ENCODE peak calls at places on chromosomes 13 and 19, in eight cellular contexts. W is lung, C is mammary epithelial cell, P is Panc1, S is brain microvascular endothelial cell, D is uterus, Z is tibial artery, T is esophagus muscularis mucosa. B is an unnamed sample.

GRCh38 chr19:42158926-42159325 is 26.7 kb upstream of the POU2F2 start:
- DNase-seq in W (no peak), C (no peak), P (no peak), S (no peak), D (no peak), Z (no peak), T (no peak), B (no peak)

GRCh38 chr19:17311455-17312248 is 2.3 kb downstream of the DDA1 start:
- DNase-seq in W (no peak), C (peak; percentile 77), P (no peak), S (peak; percentile 86), D (no peak), Z (no peak), T (no peak), B (peak; percentile 63)

GRCh38 chr13:114065926-114066774 is 66.3 kb downstream of the RASA3 start:
- DNase-seq in W (no peak), C (no peak), P (no peak), S (no peak), D (no peak), Z (no peak), T (no peak), B (no peak)

GRCh38 chr13:30088312-30088855 is 219.0 kb downstream of the KATNAL1 start:
- DNase-seq in W (no peak), C (no peak), P (no peak), S (no peak), D (no peak), Z (no peak), T (no peak), B (no peak)

GRCh38 chr19:33248954-33249613 is 23.4 kb upstream of the SLC7A10 start:
- DNase-seq in W (no peak), C (no peak), P (no peak), S (no peak), D (no peak), Z (no peak), T (no peak), B (no peak)

GRCh38 chr19:58480481-58480830 is 4.3 kb downstream of the ZNF446 start:
- DNase-seq in W (no peak), C (no peak), P (no peak), S (no peak), D (no peak), Z (no peak), T (no peak), B (no peak)

GRCh38 chr19:28631931-28632330 is 581.0 kb downstream of the UQCRFS1 start:
- DNase-seq in W (no peak), C (no peak), P (no peak), S (no peak), D (no peak), Z (no peak), T (no peak), B (no peak)

GRCh38 chr19:18775586-18776287 is 15.4 kb downstream of the COMP start:
- DNase-seq in W (no peak), C (no peak), P (no peak), S (peak; percentile 45), D (no peak), Z (no peak), T (no peak), B (no peak)

GRCh38 chr13:58542530-58542929 is 911.0 kb downstream of the PCDH17 start:
- DNase-seq in W (no peak), C (no peak), P (no peak), S (no peak), D (no peak), Z (no peak), T (no peak), B (no peak)

GRCh38 chr19:723247-723646 is 14.5 kb downstream of the PALM start:
- DNase-seq in W (no peak), C (no peak), P (no peak), S (no peak), D (no peak), Z (no peak), T (no peak), B (no peak)

GRCh38 chr19:53597023-53597422 is 34.8 kb upstream of the DPRX start:
- DNase-seq in W (no peak), C (peak; percentile 63), P (no peak), S (no peak), D (no peak), Z (no peak), T (no peak), B (no peak)

GRCh38 chr13:42370229-42370628 is 98.3 kb downstream of the AKAP11 start:
- DNase-seq in W (no peak), C (no peak), P (no peak), S (no peak), D (no peak), Z (no peak), T (no peak), B (no peak)

GRCh38 chr19:13079542-13079986 is 23.1 kb downstream of the LYL1 start:
- DNase-seq in W (no peak), C (no peak), P (no peak), S (no peak), D (peak; percentile 83), Z (no peak), T (no peak), B (no peak)

GRCh38 chr19:13961826-13962737 is 9.8 kb downstream of the DCAF15 start:
- DNase-seq in W (no peak), C (no peak), P (no peak), S (no peak), D (no peak), Z (no peak), T (no peak), B (no peak)

GRCh38 chr19:55353803-55354697 is 469 bp downstream of the COX6B2 start:
- DNase-seq in W (no peak), C (peak; percentile 60), P (no peak), S (peak; percentile 40), D (peak; percentile 65), Z (no peak), T (no peak), B (no peak)

GRCh38 chr19:10318807-10319426 is 3.1 kb upstream of the FDX2 start:
- DNase-seq in W (no peak), C (no peak), P (no peak), S (no peak), D (no peak), Z (no peak), T (no peak), B (no peak)

GRCh38 chr19:4367336-4367723 is 24.0 kb downstream of the MPND start:
- DNase-seq in W (no peak), C (no peak), P (no peak), S (no peak), D (no peak), Z (no peak), T (no peak), B (no peak)

GRCh38 chr19:50568321-50569022 is at the start of gene LRRC4B:
- DNase-seq in W (no peak), C (no peak), P (no peak), S (no peak), D (no peak), Z (no peak), T (no peak), B (no peak)

GRCh38 chr19:50567882-50568281 is 353 bp downstream of the LRRC4B start:
- DNase-seq in W (no peak), C (no peak), P (no peak), S (no peak), D (no peak), Z (no peak), T (no peak), B (no peak)

GRCh38 chr19:50569023-50569697 is 925 bp upstream of the LRRC4B start:
- DNase-seq in W (no peak), C (no peak), P (no peak), S (no peak), D (no peak), Z (no peak), T (no peak), B (no peak)

GRCh38 chr19:50570997-50571396 is 2.8 kb upstream of the LRRC4B start:
- DNase-seq in W (no peak), C (no peak), P (no peak), S (no peak), D (no peak), Z (no peak), T (no peak), B (no peak)

GRCh38 chr19:50569938-50570540 is 1.8 kb upstream of the LRRC4B start:
- DNase-seq in W (no peak), C (no peak), P (no peak), S (no peak), D (no peak), Z (no peak), T (no peak), B (no peak)
- H3K27me3 ChIP-seq in W (no peaks in the 10 kb centered on the region), C (peaks cover 19% of the 10 kb centered on the region), P (no peaks in the 10 kb centered on the region), S (peaks cover 16% of the 10 kb centered on the region), D (no peaks in the 10 kb centered on the region), Z (peaks cover 65% of the 10 kb centered on the region), T (peaks cover 75% of the 10 kb centered on the region), B (peaks cover 36% of the 10 kb centered on the region)

DNA sequence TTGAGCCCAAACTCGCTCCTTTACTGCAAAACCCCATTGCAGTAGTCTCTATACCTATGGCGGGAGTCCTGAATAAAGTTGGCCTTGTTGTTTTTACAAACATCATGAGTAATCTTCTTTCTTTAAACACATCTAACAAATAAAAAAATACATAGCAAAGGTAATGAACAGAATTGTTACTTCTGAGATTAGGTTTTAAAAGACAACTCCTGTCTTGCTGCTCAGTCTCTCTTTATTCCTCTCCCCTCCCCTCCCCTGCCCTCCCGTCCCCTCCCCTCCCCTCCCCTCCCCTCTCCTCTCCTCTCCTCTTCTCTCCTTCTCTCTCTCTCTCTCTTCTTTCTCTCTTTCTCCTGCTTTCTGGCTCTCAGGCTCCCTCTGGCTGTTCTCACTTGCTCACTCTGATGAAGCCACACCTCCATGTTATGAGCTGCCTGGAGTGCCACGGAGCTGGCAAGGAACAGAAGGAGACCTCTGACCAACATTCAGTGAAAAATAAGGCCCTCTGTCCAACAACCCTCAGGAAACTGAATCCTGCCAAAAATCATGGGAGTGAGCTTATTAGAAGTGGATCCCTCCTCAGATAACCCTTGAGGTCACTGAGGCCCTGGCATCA is 300.7 kb upstream of the MIR17HG start:
- DNase-seq in W (no peak), C (no peak), P (no peak), S (no peak), D (no peak), Z (no peak), T (no peak), B (no peak)
- TF ChIP-seq CTCF in W (no peak), C (no peak), P (no peak), S (peak; percentile 37), D (no peak), Z (no peak), T (no peak), B (peak; percentile 26)

GRCh38 chr19:48926909-48927308 is 6.6 kb upstream of the DHDH start:
- DNase-seq in W (peak; percentile 75), C (peak; percentile 99), P (peak; percentile 83), S (peak; percentile 84), D (peak; percentile 37), Z (peak; percentile 85), T (no peak), B (peak; percentile 72)
- H3K4me3 ChIP-seq in W (no peak overlapping the region), C (no peak overlapping the region), P (peak overlapping the region; percentile 14), S (no peak overlapping the region), D (no peak overlapping the region), Z (no peak overlapping the region), T (no peak overlapping the region), B (no peak overlapping the region)

DNA sequence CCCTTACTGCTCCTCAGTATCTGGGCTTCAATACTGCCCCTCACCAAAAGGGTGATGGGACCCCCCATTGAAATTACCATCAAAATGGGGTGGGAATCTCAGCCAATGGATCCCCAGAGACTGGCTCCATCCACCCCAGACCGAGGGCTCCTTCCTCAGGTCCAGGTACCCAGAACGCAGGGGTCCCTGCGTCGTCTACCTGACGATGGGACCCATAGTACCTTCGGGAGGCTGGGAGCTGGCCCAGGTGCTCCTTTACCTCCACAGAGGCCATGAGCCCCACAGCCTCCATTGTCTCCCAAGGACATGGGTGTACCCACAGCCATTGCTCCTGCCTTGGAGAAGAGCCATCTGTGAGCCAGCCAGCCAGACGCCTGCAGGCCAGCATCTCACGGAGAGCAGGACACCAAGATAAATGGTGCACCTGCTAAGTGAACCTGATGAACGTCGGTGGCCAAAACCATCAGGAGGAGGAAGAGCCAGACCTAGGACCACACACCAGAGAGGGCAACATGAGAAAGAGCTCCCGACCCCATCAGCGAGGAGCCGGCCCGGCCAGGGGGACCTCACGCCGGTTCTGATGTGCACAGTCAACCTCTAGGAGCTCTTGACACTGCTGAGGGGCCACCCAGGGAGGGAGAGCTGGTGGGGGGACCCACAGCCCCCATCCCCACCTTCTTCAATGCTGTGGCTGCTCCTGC is 156.8 kb upstream of the SOX1 start:
- DNase-seq in W (peak; percentile 11), C (no peak), P (no peak), S (no peak), D (no peak), Z (peak; percentile 56), T (peak; percentile 90), B (no peak)
- H3K27me3 ChIP-seq in W (no peaks in the 10 kb centered on the region), C (no peaks in the 10 kb centered on the region), P (no peaks in the 10 kb centered on the region), S (no peaks in the 10 kb centered on the region), D (no peaks in the 10 kb centered on the region), Z (peaks cover 4% of the 10 kb centered on the region), T (peaks cover 18% of the 10 kb centered on the region), B (no peaks in the 10 kb centered on the region)